ENCODE peak calls at places on chromosome 15, in four cellular contexts. One of them, this sample, is unnamed.

GRCh38 chr15:42306681-42307080 is 33.4 kb upstream of the TMEM87A start:
- DNase-seq in HepG2: no peak
- DNase-seq in K562: no peak
- DNase-seq in GM12878: no peak
- DNase-seq in this sample: no peak

GRCh38 chr15:49718234-49718633 is 97.4 kb downstream of the DTWD1 start:
- DNase-seq in GM12878: no peak
- DNase-seq in K562: no peak
- DNase-seq in HepG2: no peak
- DNase-seq in this sample: no peak

GRCh38 chr15:63504979-63505841 is 817 bp downstream of the USP3 start:
- DNase-seq in K562: peak; percentile 75
- DNase-seq in GM12878: no peak
- DNase-seq in HepG2: peak; percentile 64
- DNase-seq in this sample: peak; percentile 70

GRCh38 chr15:92506506-92506905 is 112.8 kb downstream of the ST8SIA2 start:
- DNase-seq in HepG2: no peak
- DNase-seq in K562: no peak
- DNase-seq in GM12878: no peak
- DNase-seq in this sample: no peak

GRCh38 chr15:66615175-66615495 is 49.3 kb upstream of the LCTL start:
- DNase-seq in GM12878: no peak
- DNase-seq in HepG2: no peak
- DNase-seq in K562: no peak
- DNase-seq in this sample: no peak

GRCh38 chr15:41262571-41262970 is 31.5 kb downstream of the CHP1 start:
- DNase-seq in GM12878: no peak
- DNase-seq in K562: no peak
- DNase-seq in HepG2: peak; percentile 38
- DNase-seq in this sample: no peak

GRCh38 chr15:60844431-60845174 is 365.7 kb upstream of the ICE2 start:
- DNase-seq in K562: no peak
- DNase-seq in GM12878: no peak
- DNase-seq in HepG2: no peak
- DNase-seq in this sample: no peak

GRCh38 chr15:82018201-82018600 is 27.6 kb downstream of the MEX3B start:
- DNase-seq in K562: peak; percentile 71
- DNase-seq in GM12878: no peak
- DNase-seq in HepG2: no peak
- DNase-seq in this sample: no peak

GRCh38 chr15:34436956-34437442 is 609 bp downstream of the GOLGA8A start:
- DNase-seq in K562: peak; percentile 74
- DNase-seq in GM12878: no peak
- DNase-seq in HepG2: peak; percentile 3
- DNase-seq in this sample: peak; percentile 63

GRCh38 chr15:29511663-29512062 is 242.0 kb upstream of the NSMCE3 start:
- DNase-seq in HepG2: no peak
- DNase-seq in GM12878: no peak
- DNase-seq in K562: no peak
- DNase-seq in this sample: no peak

GRCh38 chr15:49273734-49274318 is 103.8 kb downstream of the GALK2 start:
- DNase-seq in HepG2: no peak
- DNase-seq in K562: no peak
- DNase-seq in GM12878: no peak
- DNase-seq in this sample: no peak

GRCh38 chr15:60509470-60509869 is 30.5 kb upstream of the ICE2 start:
- DNase-seq in GM12878: no peak
- DNase-seq in K562: no peak
- DNase-seq in HepG2: no peak
- DNase-seq in this sample: no peak

GRCh38 chr15:90482124-90483011 is 47.4 kb upstream of the CRTC3 start:
- DNase-seq in GM12878: no peak
- DNase-seq in HepG2: peak; percentile 80
- DNase-seq in K562: peak; percentile 68
- DNase-seq in this sample: peak; percentile 67

GRCh38 chr15:34185666-34186065 is 24.2 kb downstream of the KATNBL1 start:
- DNase-seq in GM12878: no peak
- DNase-seq in K562: no peak
- DNase-seq in HepG2: no peak
- DNase-seq in this sample: no peak

GRCh38 chr15:71559098-71559497 is 251.3 kb upstream of the NR2E3 start:
- DNase-seq in HepG2: no peak
- DNase-seq in K562: no peak
- DNase-seq in GM12878: no peak
- DNase-seq in this sample: no peak

GRCh38 chr15:60005352-60006202 is 1.5 kb downstream of the FOXB1 start:
- DNase-seq in GM12878: no peak
- DNase-seq in K562: no peak
- DNase-seq in HepG2: no peak
- DNase-seq in this sample: peak; percentile 41

GRCh38 chr15:35308802-35309201 is 223.7 kb upstream of the NANOGP8 start:
- DNase-seq in K562: no peak
- DNase-seq in GM12878: no peak
- DNase-seq in HepG2: no peak
- DNase-seq in this sample: no peak

GRCh38 chr15:70855764-70856163 is 1.8 kb upstream of the LARP6 start:
- DNase-seq in HepG2: no peak
- DNase-seq in K562: no peak
- DNase-seq in GM12878: peak; percentile 39
- DNase-seq in this sample: no peak

GRCh38 chr15:40737048-40737447 is 18.0 kb downstream of the RMDN3 start:
- DNase-seq in GM12878: no peak
- DNase-seq in K562: no peak
- DNase-seq in HepG2: no peak
- DNase-seq in this sample: no peak

GRCh38 chr15:25689592-25689991 is 173.5 kb downstream of the ATP10A start:
- DNase-seq in K562: no peak
- DNase-seq in GM12878: no peak
- DNase-seq in HepG2: no peak
- DNase-seq in this sample: peak; percentile 64

GRCh38 chr15:95690631-95691340 is 639.7 kb upstream of the NR2F2 start:
- DNase-seq in GM12878: peak; percentile 52
- DNase-seq in K562: no peak
- DNase-seq in HepG2: no peak
- DNase-seq in this sample: peak; percentile 18

GRCh38 chr15:60721706-60722105 is 242.8 kb upstream of the ICE2 start:
- DNase-seq in GM12878: no peak
- DNase-seq in HepG2: no peak
- DNase-seq in K562: no peak
- DNase-seq in this sample: no peak

GRCh38 chr15:41583795-41584194 is 24.8 kb downstream of the TYRO3 start:
- DNase-seq in K562: no peak
- DNase-seq in GM12878: no peak
- DNase-seq in HepG2: peak; percentile 62
- DNase-seq in this sample: no peak

GRCh38 chr15:76158815-76159214 is 99.0 kb downstream of the TMEM266 start:
- DNase-seq in HepG2: no peak
- DNase-seq in GM12878: no peak
- DNase-seq in K562: no peak
- DNase-seq in this sample: no peak

GRCh38 chr15:91890614-91891013 is 37.1 kb downstream of the SLCO3A1 start:
- DNase-seq in HepG2: no peak
- DNase-seq in K562: no peak
- DNase-seq in GM12878: no peak
- DNase-seq in this sample: no peak

GRCh38 chr15:33545866-33546265 is 235.1 kb downstream of the RYR3 start:
- DNase-seq in HepG2: no peak
- DNase-seq in K562: no peak
- DNase-seq in GM12878: no peak
- DNase-seq in this sample: no peak

GRCh38 chr15:33654859-33655258 is 313.4 kb upstream of the CHRM5 start:
- DNase-seq in GM12878: no peak
- DNase-seq in K562: no peak
- DNase-seq in HepG2: no peak
- DNase-seq in this sample: peak; percentile 57

DNA sequence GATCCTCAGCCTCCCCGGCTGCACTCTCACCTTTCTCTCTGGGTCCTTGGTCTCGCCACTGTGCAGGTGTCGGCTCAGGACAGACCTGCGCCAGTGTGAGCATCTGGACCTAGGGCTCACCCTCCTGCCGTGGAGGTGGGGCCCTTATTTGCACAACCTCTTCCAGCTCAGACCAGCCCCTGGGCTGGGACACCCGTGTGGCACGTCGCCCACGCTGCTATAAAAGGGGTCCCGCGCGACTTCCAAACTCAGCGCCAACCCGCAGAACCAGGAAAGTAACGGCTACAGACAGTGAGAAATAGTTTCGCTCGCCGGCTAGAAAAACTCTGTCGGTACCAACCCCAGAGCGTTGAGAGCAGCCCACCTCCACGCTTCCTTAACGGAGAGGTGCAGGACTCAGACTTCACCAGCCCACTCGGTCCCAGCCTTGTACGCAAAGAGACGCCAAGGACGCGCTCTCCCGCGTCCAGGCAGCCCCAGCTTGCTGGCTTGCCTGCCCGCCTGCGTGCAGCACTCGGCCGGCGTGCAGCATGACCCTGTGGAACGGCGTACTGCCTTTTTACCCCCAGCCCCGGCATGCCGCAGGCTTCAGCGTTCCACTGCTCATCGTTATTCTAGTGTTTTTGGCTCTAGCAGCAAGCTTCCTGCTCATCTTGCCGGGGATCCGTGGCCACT is at the start of the genes DUOX2 and DUOXA2:
- DNase-seq in HepG2: no peak
- DNase-seq in GM12878: no peak
- DNase-seq in K562: no peak
- DNase-seq in this sample: peak; percentile 31
- TF ChIP-seq EZH2 in HepG2: peak; percentile 81
- TF ChIP-seq EZH2 in GM12878: no peak
- TF ChIP-seq EZH2 in K562: no peak
- TF ChIP-seq EZH2 in this sample: peak; percentile 67

GRCh38 chr15:67899596-67900283 is 59.9 kb upstream of the RNU6-1 start:
- DNase-seq in HepG2: no peak
- DNase-seq in K562: no peak
- DNase-seq in GM12878: no peak
- DNase-seq in this sample: no peak
- TF ChIP-seq REST in HepG2: no peak
- TF ChIP-seq REST in K562: no peak
- TF ChIP-seq REST in GM12878: no peak
- TF ChIP-seq REST in this sample: no peak

GRCh38 chr15:47386459-47386858 is 330.8 kb upstream of the SEMA6D start:
- DNase-seq in K562: no peak
- DNase-seq in HepG2: no peak
- DNase-seq in GM12878: no peak
- DNase-seq in this sample: no peak

GRCh38 chr15:47384316-47384715 is 333.0 kb upstream of the SEMA6D start:
- DNase-seq in K562: no peak
- DNase-seq in GM12878: no peak
- DNase-seq in HepG2: no peak
- DNase-seq in this sample: peak; percentile 12

GRCh38 chr15:47383102-47383501 is 334.2 kb upstream of the SEMA6D start:
- DNase-seq in HepG2: no peak
- DNase-seq in GM12878: no peak
- DNase-seq in K562: no peak
- DNase-seq in this sample: no peak

GRCh38 chr15:47384776-47385175 is 332.5 kb upstream of the SEMA6D start:
- DNase-seq in HepG2: no peak
- DNase-seq in GM12878: no peak
- DNase-seq in K562: no peak
- DNase-seq in this sample: no peak

GRCh38 chr15:47383801-47384200 is 333.5 kb upstream of the SEMA6D start:
- DNase-seq in HepG2: no peak
- DNase-seq in GM12878: no peak
- DNase-seq in K562: no peak
- DNase-seq in this sample: no peak
- TF ChIP-seq CREB1 in HepG2: no peak
- TF ChIP-seq CREB1 in GM12878: no peak
- TF ChIP-seq CREB1 in K562: no peak
- TF ChIP-seq CREB1 in this sample: no peak

GRCh38 chr15:31484369-31484951 is 157.8 kb downstream of the KLF13 start:
- DNase-seq in GM12878: no peak
- DNase-seq in HepG2: no peak
- DNase-seq in K562: no peak
- DNase-seq in this sample: no peak
- TF ChIP-seq EZH2 in GM12878: no peak
- TF ChIP-seq EZH2 in HepG2: no peak
- TF ChIP-seq EZH2 in K562: no peak
- TF ChIP-seq EZH2 in this sample: peak; percentile 16

DNA sequence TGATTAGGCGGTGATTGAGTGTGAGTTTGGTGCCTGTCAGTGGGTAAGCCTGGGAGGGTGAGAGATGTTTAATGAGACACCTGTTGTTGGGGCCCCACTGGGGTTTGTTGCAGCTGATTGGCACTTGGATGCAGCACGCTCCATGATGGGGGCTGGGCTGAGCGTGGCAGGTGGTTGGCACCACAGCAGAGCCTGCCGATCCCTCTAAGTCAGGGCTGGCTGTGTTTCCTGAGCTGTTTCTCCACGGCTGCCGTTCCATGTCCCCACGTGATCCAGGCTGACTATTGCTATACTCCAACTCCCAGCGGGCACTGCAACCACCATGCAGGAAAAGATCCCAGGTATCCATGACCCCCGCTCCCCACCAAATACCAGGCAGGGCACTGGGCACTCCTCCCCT is 93.5 kb upstream of the ARRDC4 start:
- DNase-seq in GM12878: no peak
- DNase-seq in HepG2: no peak
- DNase-seq in K562: no peak
- DNase-seq in this sample: no peak
- TF ChIP-seq REST in GM12878: no peak
- TF ChIP-seq REST in HepG2: no peak
- TF ChIP-seq REST in K562: no peak
- TF ChIP-seq REST in this sample: no peak